ENCODE peak calls at places on chromosomes 2 and 18, in nine cellular contexts. K, X, I, R, M, T, D, P and W are unnamed samples. For H3K4me1, the result is how much of the 10 kb centered on the place peaks cover.

GRCh38 chr2:163157411-163157810 is 318.8 kb upstream of the KCNH7 start:
- DNase-seq in K (no peak), X (no peak), I (peak), R (no peak), M (no peak), T (no peak), D (no peak), P (no peak), W (no peak)

GRCh38 chr2:14194233-14194632 is 438.3 kb upstream of the LRATD1 start:
- DNase-seq in K (no peak), X (no peak), I (no peak), R (no peak), M (no peak), T (no peak), D (no peak), P (no peak), W (no peak)

GRCh38 chr2:153391131-153391530 is 87.4 kb downstream of the RPRM start:
- DNase-seq in K (no peak), X (no peak), I (no peak), R (no peak), M (no peak), T (no peak), D (no peak), P (no peak), W (no peak)

GRCh38 chr2:120510751-120511395 is 164.9 kb downstream of the INHBB start:
- DNase-seq in K (no peak), X (peak), I (no peak), R (no peak), M (no peak), T (no peak), D (no peak), P (no peak), W (no peak)

GRCh38 chr2:86223682-86224560 is 24.7 kb downstream of the MRPL35 start:
- DNase-seq in K (no peak), X (no peak), I (peak), R (no peak), M (no peak), T (no peak), D (no peak), P (no peak), W (no peak)

GRCh38 chr2:88857951-88858406 is 166.5 kb downstream of the RPIA start:
- DNase-seq in K (peak), X (peak), I (no peak), R (no peak), M (no peak), T (peak), D (no peak), P (no peak), W (no peak)

GRCh38 chr2:80304522-80304878 is at the start of gene LRRTM1:
- DNase-seq in K (no peak), X (no peak), I (peak), R (no peak), M (no peak), T (no peak), D (no peak), P (no peak), W (no peak)

GRCh38 chr2:158477202-158477601 is 20.4 kb downstream of the PKP4 start:
- DNase-seq in K (no peak), X (no peak), I (no peak), R (no peak), M (no peak), T (no peak), D (no peak), P (no peak), W (peak)

GRCh38 chr2:43114210-43114609 is 112.2 kb downstream of the ZFP36L2 start:
- DNase-seq in K (no peak), X (peak), I (no peak), R (no peak), M (no peak), T (no peak), D (no peak), P (peak), W (no peak)

GRCh38 chr2:30252723-30253688 is 21.7 kb downstream of the LBH start:
- DNase-seq in K (no peak), X (peak), I (peak), R (no peak), M (peak), T (peak), D (peak), P (no peak), W (no peak)

GRCh38 chr2:46939596-46940359 is 24.2 kb upstream of the MCFD2 start:
- DNase-seq in K (no peak), X (peak), I (peak), R (no peak), M (no peak), T (peak), D (no peak), P (peak), W (no peak)

GRCh38 chr18:48408111-48408726 is 964 bp downstream of the ZBTB7C start:
- DNase-seq in K (peak), X (no peak), I (no peak), R (no peak), M (no peak), T (no peak), D (peak), P (no peak), W (no peak)

GRCh38 chr2:213228638-213229037 is 55.6 kb upstream of the SPAG16 start:
- DNase-seq in K (no peak), X (no peak), I (no peak), R (no peak), M (no peak), T (no peak), D (no peak), P (no peak), W (no peak)

GRCh38 chr2:113700186-113700841 is 56.1 kb downstream of the SLC35F5 start:
- DNase-seq in K (no peak), X (peak), I (peak), R (no peak), M (peak), T (peak), D (no peak), P (peak), W (peak)

GRCh38 chr2:113709022-113709421 is 47.4 kb downstream of the SLC35F5 start:
- DNase-seq in K (no peak), X (no peak), I (no peak), R (no peak), M (no peak), T (no peak), D (no peak), P (no peak), W (no peak)

GRCh38 chr2:113703404-113704299 is 52.8 kb downstream of the SLC35F5 start:
- DNase-seq in K (peak), X (no peak), I (no peak), R (no peak), M (no peak), T (no peak), D (no peak), P (no peak), W (no peak)

GRCh38 chr2:113707106-113707505 is 49.3 kb downstream of the SLC35F5 start:
- DNase-seq in K (no peak), X (no peak), I (no peak), R (no peak), M (no peak), T (no peak), D (no peak), P (peak), W (no peak)

GRCh38 chr2:113705982-113706523 is 50.4 kb downstream of the SLC35F5 start:
- DNase-seq in K (no peak), X (no peak), I (no peak), R (no peak), M (no peak), T (no peak), D (no peak), P (no peak), W (no peak)
- H3K4me1 ChIP-seq in K (under half), X (under half), I (under half), R (under half), M (under half), T (under half), D (under half), P (under half), W (under half)

GRCh38 chr2:74006424-74006823 is 21.7 kb downstream of the TET3 start:
- DNase-seq in K (no peak), X (peak), I (no peak), R (no peak), M (no peak), T (no peak), D (no peak), P (no peak), W (no peak)

GRCh38 chr2:74004212-74005182 is 19.8 kb downstream of the TET3 start:
- DNase-seq in K (no peak), X (peak), I (no peak), R (no peak), M (no peak), T (no peak), D (no peak), P (no peak), W (no peak)

GRCh38 chr2:74003494-74004211 is 18.9 kb downstream of the TET3 start:
- DNase-seq in K (no peak), X (peak), I (peak), R (no peak), M (no peak), T (no peak), D (peak), P (no peak), W (no peak)

GRCh38 chr2:74007120-74007519 is 22.4 kb downstream of the TET3 start:
- DNase-seq in K (no peak), X (peak), I (peak), R (no peak), M (no peak), T (no peak), D (no peak), P (no peak), W (no peak)

DNA sequence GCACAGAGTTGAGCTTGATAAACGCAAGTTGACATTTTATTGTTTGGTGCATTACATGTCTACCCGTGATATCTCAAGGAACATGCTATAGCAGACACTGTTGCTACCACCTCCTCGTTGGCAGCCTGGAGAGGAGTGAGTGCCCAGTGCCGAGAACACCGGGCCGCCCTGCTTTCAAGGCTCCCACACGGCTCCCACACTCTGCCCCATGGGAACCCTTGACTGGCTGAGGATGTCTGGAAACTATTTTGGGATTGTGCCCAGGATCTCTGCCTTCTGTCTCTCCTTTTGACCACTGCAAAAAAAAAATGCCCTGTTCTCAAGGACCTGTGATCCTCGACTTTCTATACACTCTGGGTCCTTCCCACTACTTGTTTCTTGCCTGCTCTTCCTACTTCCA is 21.1 kb downstream of the TET3 start:
- DNase-seq in K (no peak), X (peak), I (peak), R (no peak), M (no peak), T (no peak), D (no peak), P (no peak), W (no peak)
- H3K4me1 ChIP-seq in K (under half), X (half or more), I (half or more), R (under half), M (under half), T (under half), D (half or more), P (under half), W (under half)

GRCh38 chr2:217151509-217152206 is 291.8 kb upstream of the TNP1 start:
- DNase-seq in K (no peak), X (no peak), I (no peak), R (no peak), M (no peak), T (no peak), D (no peak), P (no peak), W (no peak)
- H3K4me1 ChIP-seq in K (under half), X (under half), I (under half), R (under half), M (under half), T (under half), D (under half), P (under half), W (under half)

GRCh38 chr2:97936199-97936598 is 59.5 kb downstream of the TMEM131 start:
- DNase-seq in K (peak), X (peak), I (no peak), R (peak), M (no peak), T (peak), D (no peak), P (peak), W (no peak)
- H3K4me1 ChIP-seq in K (under half), X (under half), I (under half), R (under half), M (under half), T (under half), D (under half), P (under half), W (under half)